ENCODE peak calls at places on chromosome 5, in six cellular contexts. O is left ventricle myocardium inferior; L is MM.1S; C is transverse colon; J is breast epithelium; P is naive thymus-derived CD4-positive, alpha-beta T cell. N is an unnamed sample.

GRCh38 chr5:141973871-141974595 is 5.1 kb downstream of the RNF14 start:
- DNase-seq in O (no peak), L (no peak), C (no peak), J (no peak), P (no peak), N (no peak)

GRCh38 chr5:175516933-175517823 is 38.8 kb downstream of the SFXN1 start:
- DNase-seq in O (no peak), L (no peak), C (no peak), J (no peak), P (peak; percentile 18), N (no peak)

GRCh38 chr5:113336975-113337374 is 97.8 kb downstream of the TSSK1B start:
- DNase-seq in O (no peak), L (peak; percentile 55), C (no peak), J (no peak), P (no peak), N (no peak)

GRCh38 chr5:76790632-76791290 is 28.1 kb upstream of the F2RL1 start:
- DNase-seq in O (no peak), L (no peak), C (no peak), J (no peak), P (peak; percentile 17), N (no peak)

GRCh38 chr5:61964199-61964598 is 341.8 kb upstream of the KIF2A start:
- DNase-seq in O (no peak), L (no peak), C (no peak), J (no peak), P (no peak), N (no peak)

GRCh38 chr5:176726746-176727527 is 79.7 kb downstream of the TSPAN17 start:
- DNase-seq in O (no peak), L (no peak), C (no peak), J (no peak), P (no peak), N (no peak)

GRCh38 chr5:42949348-42950090 is 90.6 kb downstream of the ANXA2R start:
- DNase-seq in O (peak; percentile 46), L (peak; percentile 95), C (peak; percentile 76), J (no peak), P (peak; percentile 66), N (peak; percentile 64)

GRCh38 chr5:73435640-73436534 is 12.7 kb downstream of the FOXD1 start:
- DNase-seq in O (no peak), L (no peak), C (no peak), J (no peak), P (no peak), N (no peak)

GRCh38 chr5:73751254-73751914 is 125.4 kb downstream of the ARHGEF28 start:
- DNase-seq in O (no peak), L (peak; percentile 30), C (no peak), J (no peak), P (no peak), N (no peak)

GRCh38 chr5:36160617-36161016 is 8.7 kb downstream of the SKP2 start:
- DNase-seq in O (no peak), L (no peak), C (no peak), J (no peak), P (no peak), N (no peak)

GRCh38 chr5:181044093-181044599 is 4.1 kb downstream of the BTNL9 start:
- DNase-seq in O (no peak), L (no peak), C (no peak), J (no peak), P (no peak), N (no peak)
- H3K4me1 ChIP-seq in O (peaks cover 9% of the 10 kb centered on the region), L (no peaks in the 10 kb centered on the region), C (no peaks in the 10 kb centered on the region), J (no peaks in the 10 kb centered on the region), P (no peaks in the 10 kb centered on the region), N (no peaks in the 10 kb centered on the region)

DNA sequence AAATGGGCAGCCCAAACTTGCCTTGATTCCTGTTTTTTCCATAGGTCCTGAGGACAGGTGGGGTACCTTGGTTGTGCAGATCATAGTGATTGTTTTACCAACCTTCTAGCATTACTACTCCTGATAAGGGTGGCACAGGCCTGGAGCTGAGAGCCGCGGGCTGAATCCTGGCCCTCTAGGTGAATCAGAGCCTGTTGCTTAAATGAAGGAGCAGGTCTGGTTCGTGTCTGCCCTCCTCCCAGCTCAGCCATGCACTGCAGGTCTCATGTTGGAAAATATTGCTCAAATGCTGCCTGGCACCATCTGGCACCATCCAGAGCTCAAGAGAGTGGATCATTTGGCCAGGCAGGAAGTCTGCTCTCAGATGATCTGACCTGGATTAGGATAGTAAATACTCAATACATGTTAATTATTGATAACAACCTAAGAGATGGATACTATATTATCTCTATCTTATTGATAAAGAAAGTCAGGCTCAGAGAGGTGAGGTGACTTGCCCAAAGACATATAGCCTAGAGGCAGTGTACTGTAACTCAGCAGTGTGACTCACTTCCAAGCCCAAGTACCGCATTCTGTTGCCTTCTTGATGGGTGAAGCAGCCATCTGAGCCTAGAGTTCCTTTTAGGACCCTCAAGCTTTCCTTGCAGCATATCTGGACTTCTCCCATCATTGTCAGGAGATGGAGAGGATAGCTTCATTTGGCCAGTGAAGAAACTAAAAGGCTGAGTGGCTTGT is 104.3 kb upstream of the PITX1 start:
- DNase-seq in O (no peak), L (no peak), C (no peak), J (no peak), P (no peak), N (no peak)
- H3K4me1 ChIP-seq in O (no peaks in the 10 kb centered on the region), L (no peaks in the 10 kb centered on the region), C (peaks cover 32% of the 10 kb centered on the region), J (no peaks in the 10 kb centered on the region), P (no peaks in the 10 kb centered on the region), N (peaks cover 12% of the 10 kb centered on the region)

GRCh38 chr5:143026380-143026779 is 256.2 kb downstream of the ARHGAP26 start:
- DNase-seq in O (no peak), L (no peak), C (no peak), J (no peak), P (no peak), N (no peak)

GRCh38 chr5:143024227-143024920 is 254.2 kb downstream of the ARHGAP26 start:
- DNase-seq in O (no peak), L (no peak), C (no peak), J (no peak), P (no peak), N (no peak)

GRCh38 chr5:143023447-143024096 is 253.4 kb downstream of the ARHGAP26 start:
- DNase-seq in O (peak; percentile 79), L (no peak), C (peak; percentile 18), J (no peak), P (no peak), N (no peak)

GRCh38 chr5:143025971-143026370 is 255.8 kb downstream of the ARHGAP26 start:
- DNase-seq in O (no peak), L (no peak), C (no peak), J (no peak), P (no peak), N (no peak)

DNA sequence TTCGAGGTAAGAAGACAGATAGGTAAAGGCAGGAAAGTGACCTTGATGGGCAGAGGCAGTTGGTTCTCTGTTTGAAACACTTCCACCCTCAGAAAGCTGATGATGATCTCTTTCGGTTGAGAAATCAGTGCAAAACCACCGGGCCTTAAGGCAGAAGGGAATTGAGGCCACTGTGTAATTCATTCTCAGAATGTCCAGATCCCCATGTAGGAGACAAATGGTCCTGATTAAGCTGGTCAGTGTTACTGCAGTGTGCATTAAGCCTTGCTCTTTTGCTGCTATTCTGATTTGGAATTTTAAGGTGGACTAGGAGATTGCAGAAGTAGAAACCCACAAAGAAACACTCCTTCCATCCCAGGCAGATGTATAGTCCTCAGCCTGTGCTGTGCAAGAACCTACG is 255.2 kb downstream of the ARHGAP26 start:
- DNase-seq in O (no peak), L (no peak), C (no peak), J (no peak), P (no peak), N (no peak)
- H3K4me1 ChIP-seq in O (peaks cover 42% of the 10 kb centered on the region), L (peaks cover 7% of the 10 kb centered on the region), C (peaks cover 5% of the 10 kb centered on the region), J (no peaks in the 10 kb centered on the region), P (peaks cover 10% of the 10 kb centered on the region), N (no peaks in the 10 kb centered on the region)

GRCh38 chr5:123907349-123907748 is 395.4 kb downstream of the CSNK1G3 start:
- DNase-seq in O (no peak), L (no peak), C (no peak), J (no peak), P (no peak), N (no peak)
- H3K4me1 ChIP-seq in O (no peaks in the 10 kb centered on the region), L (peaks cover 5% of the 10 kb centered on the region), C (no peaks in the 10 kb centered on the region), J (no peaks in the 10 kb centered on the region), P (no peaks in the 10 kb centered on the region), N (no peaks in the 10 kb centered on the region)

GRCh38 chr5:98789029-98789428 is 15.6 kb downstream of the RGMB start:
- DNase-seq in O (no peak), L (no peak), C (no peak), J (no peak), P (no peak), N (no peak)
- H3K4me1 ChIP-seq in O (peaks cover 77% of the 10 kb centered on the region), L (no peaks in the 10 kb centered on the region), C (peaks cover 80% of the 10 kb centered on the region), J (peaks cover 9% of the 10 kb centered on the region), P (peaks cover 3% of the 10 kb centered on the region), N (peaks cover 7% of the 10 kb centered on the region)

DNA sequence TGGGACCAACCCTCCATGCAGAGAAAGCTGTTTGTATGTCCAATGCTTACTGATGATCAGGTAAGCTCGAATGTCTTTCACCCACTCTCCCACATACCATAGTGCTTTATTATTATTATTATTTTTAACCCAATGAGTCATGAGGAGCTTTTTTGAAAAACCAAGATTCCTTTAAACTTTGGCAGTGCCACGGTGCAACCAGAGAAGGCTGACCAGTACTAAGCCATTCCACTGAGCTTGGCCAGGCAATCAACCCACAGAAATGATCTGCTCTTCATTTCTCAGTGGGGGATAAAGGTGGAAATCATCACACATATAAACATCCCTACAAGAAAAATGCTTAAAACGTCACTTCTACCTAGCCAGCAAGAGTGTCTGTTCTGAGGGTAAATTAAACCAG is 35.5 kb downstream of the JAKMIP2 start:
- DNase-seq in O (no peak), L (no peak), C (no peak), J (no peak), P (no peak), N (no peak)
- H3K4me1 ChIP-seq in O (peaks cover 5% of the 10 kb centered on the region), L (no peaks in the 10 kb centered on the region), C (no peaks in the 10 kb centered on the region), J (no peaks in the 10 kb centered on the region), P (no peaks in the 10 kb centered on the region), N (no peaks in the 10 kb centered on the region)

GRCh38 chr5:158841918-158842317 is 257.8 kb downstream of the EBF1 start:
- DNase-seq in O (no peak), L (no peak), C (no peak), J (no peak), P (no peak), N (no peak)
- H3K4me1 ChIP-seq in O (peaks cover 21% of the 10 kb centered on the region), L (no peaks in the 10 kb centered on the region), C (no peaks in the 10 kb centered on the region), J (no peaks in the 10 kb centered on the region), P (no peaks in the 10 kb centered on the region), N (no peaks in the 10 kb centered on the region)